ENCODE peak calls at places on chromosome 3, in five cellular contexts. X is cardiac muscle cell, N is pancreas, H is ovary, G is psoas muscle. J is an unnamed sample.

GRCh38 chr3:41907330-41908073 is 54.4 kb downstream of the ULK4 start:
- DNase-seq in X (peak), H (no peak), N (no peak), G (no peak), J (no peak)

GRCh38 chr3:169710619-169711018 is 47.1 kb upstream of the MECOM start:
- DNase-seq in H (no peak), X (no peak), G (no peak), N (no peak), J (no peak)

GRCh38 chr3:183924956-183925355 is 40.3 kb upstream of the PARL start:
- DNase-seq in N (no peak), X (peak), G (no peak), H (no peak), J (no peak)

GRCh38 chr3:69791919-69792399 is 52.7 kb downstream of the MITF start:
- DNase-seq in H (no peak), G (no peak), N (no peak), X (peak), J (no peak)

GRCh38 chr3:147493065-147493464 is 83.9 kb downstream of the ZIC1 start:
- DNase-seq in G (no peak), H (no peak), X (no peak), N (no peak), J (no peak)

GRCh38 chr3:67647390-67647878 is 7.0 kb downstream of the SUCLG2 start:
- DNase-seq in X (peak), G (peak), H (no peak), N (no peak), J (no peak)

GRCh38 chr3:4834403-4834866 is 144.8 kb upstream of the BHLHE40 start:
- DNase-seq in X (no peak), G (no peak), N (no peak), H (no peak), J (peak)

GRCh38 chr3:147406255-147407023 is at the start of gene ZIC4:
- DNase-seq in H (no peak), G (no peak), X (no peak), N (no peak), J (no peak)

GRCh38 chr3:186705882-186706780 is 11.0 kb upstream of the KNG1 start:
- DNase-seq in N (no peak), X (no peak), H (no peak), G (no peak), J (no peak)

GRCh38 chr3:32569540-32570425 is 875 bp downstream of the DYNC1LI1 start:
- DNase-seq in G (peak), H (peak), X (peak), N (peak), J (peak)

GRCh38 chr3:183576487-183577107 is 21.1 kb upstream of the KLHL6 start:
- DNase-seq in G (no peak), X (peak), H (no peak), N (no peak), J (no peak)

GRCh38 chr3:183584246-183584913 is 28.9 kb upstream of the KLHL6 start:
- DNase-seq in X (peak), G (peak), H (peak), N (no peak), J (no peak)

GRCh38 chr3:17195856-17196604 is 311.3 kb downstream of the PLCL2 start:
- DNase-seq in N (no peak), X (peak), G (no peak), H (no peak), J (no peak)
- H3K4me3 ChIP-seq in N (no peak), X (no peak), G (no peak), H (no peak), J (no peak)

GRCh38 chr3:46012246-46012645 is 15.0 kb downstream of the XCR1 start:
- DNase-seq in H (no peak), N (no peak), X (no peak), G (no peak), J (no peak)

GRCh38 chr3:46010519-46011113 is 15.0 kb upstream of the FYCO1 start:
- DNase-seq in N (no peak), H (no peak), G (no peak), X (no peak), J (peak)

GRCh38 chr3:46017720-46018119 is 9.6 kb downstream of the XCR1 start:
- DNase-seq in H (no peak), N (no peak), G (no peak), X (peak), J (no peak)

GRCh38 chr3:46008058-46008457 is 12.4 kb upstream of the FYCO1 start:
- DNase-seq in G (peak), X (no peak), N (no peak), H (no peak), J (no peak)

GRCh38 chr3:46013316-46014094 is 13.8 kb downstream of the XCR1 start:
- DNase-seq in N (no peak), G (no peak), H (no peak), X (no peak), J (no peak)
- H3K27ac ChIP-seq in N (no peak), G (no peak), H (no peak), X (no peak), J (no peak)

GRCh38 chr3:159881208-159881607 is 107.4 kb upstream of the IL12A start:
- DNase-seq in G (no peak), X (no peak), N (no peak), H (no peak), J (no peak)
- H3K4me3 ChIP-seq in G (peak), X (no peak), N (no peak), H (no peak), J (no peak)

DNA sequence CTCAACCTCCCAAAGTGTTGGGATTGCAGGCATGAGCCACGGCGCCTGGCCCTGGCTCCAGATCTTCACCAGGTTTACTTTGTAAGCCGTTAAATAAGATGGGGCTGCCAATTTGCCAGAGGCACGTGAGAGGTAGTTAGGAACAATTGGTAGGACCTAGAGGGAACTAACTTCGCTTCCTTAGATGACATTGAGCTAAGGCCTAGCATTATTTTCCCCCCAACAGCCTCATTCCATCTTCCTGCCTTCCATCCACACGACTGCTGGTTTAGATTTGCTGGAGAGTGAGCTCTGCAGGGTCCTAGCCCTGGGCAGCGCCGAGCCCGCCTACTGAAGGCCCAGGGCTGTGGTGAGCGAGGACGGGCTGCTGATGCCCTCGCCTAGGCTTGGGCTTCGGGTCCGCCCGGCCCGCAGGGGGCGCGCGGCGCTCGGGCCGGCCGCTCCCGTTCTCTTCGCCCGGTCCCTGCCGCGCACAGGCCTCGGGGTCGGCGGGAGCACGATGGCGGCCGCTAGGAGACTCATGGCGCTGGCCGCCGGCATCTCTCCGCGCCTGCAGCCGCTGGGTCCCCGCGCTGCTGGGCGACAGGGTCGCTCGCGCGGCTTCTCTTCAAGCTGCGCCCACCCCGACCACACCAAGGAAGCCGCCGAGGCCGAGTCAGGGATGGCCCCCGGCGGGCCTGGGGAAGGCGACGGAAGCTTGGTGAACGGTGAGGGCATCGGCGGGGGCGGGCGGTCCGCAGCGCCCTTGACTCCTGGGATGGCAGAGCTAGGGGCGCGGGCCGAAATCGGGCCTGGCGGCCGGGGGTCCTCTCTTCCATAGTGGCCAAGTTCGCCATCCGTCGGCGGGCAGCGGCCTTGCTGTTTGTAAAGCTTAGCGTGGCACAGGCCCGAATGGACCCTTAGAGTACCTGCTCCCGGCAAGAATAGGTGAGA is 21.9 kb downstream of the DHX30 start:
- DNase-seq in N (peak), G (peak), H (peak), X (peak), J (peak)
- H3K27ac ChIP-seq in N (peak), G (peak), H (peak), X (peak), J (peak)

GRCh38 chr3:66495633-66496032 is 5.2 kb downstream of the LRIG1 start:
- DNase-seq in H (no peak), G (no peak), X (no peak), N (no peak), J (no peak)

GRCh38 chr3:66497982-66498671 is 2.7 kb downstream of the LRIG1 start:
- DNase-seq in X (no peak), G (no peak), N (no peak), H (no peak), J (no peak)

GRCh38 chr3:66496731-66497130 is 4.1 kb downstream of the LRIG1 start:
- DNase-seq in G (no peak), X (no peak), H (no peak), N (no peak), J (no peak)

GRCh38 chr3:66498718-66499611 is 1.9 kb downstream of the LRIG1 start:
- DNase-seq in N (no peak), G (peak), X (no peak), H (peak), J (no peak)

DNA sequence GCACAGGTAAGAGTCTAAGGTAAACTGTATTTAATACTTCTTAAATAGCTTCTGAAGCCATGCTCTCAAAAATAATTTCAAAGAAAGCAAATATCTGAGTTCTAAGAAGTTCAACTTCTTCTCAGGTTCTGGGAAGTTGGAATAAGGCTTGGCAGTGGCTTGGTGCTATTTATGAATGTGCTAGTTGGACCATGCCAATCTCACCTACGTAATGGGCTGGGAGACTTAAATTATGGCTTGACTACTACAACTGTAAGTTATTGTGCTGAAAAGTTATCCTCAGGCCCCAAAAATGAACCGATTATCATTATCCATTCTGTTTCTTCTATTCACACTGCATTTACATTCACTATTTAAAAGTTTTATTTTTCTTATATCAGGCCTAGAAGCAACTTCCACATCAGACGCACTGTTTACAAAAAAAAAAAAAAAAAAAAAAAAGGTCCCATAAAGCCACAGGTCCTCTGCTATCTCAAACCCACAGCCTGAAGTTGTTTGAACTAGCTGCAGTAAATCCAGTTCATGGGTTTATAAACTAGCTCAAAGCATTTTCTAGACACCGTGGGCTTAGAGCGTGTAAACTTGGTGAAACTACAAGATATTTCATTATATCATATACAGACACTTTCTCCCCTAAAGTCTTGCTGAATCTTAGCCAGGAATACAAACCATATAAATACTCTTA is 3.4 kb downstream of the LRIG1 start:
- DNase-seq in H (no peak), X (no peak), N (no peak), G (no peak), J (no peak)
- H3K4me3 ChIP-seq in H (no peak), X (no peak), N (peak), G (peak), J (peak)

DNA sequence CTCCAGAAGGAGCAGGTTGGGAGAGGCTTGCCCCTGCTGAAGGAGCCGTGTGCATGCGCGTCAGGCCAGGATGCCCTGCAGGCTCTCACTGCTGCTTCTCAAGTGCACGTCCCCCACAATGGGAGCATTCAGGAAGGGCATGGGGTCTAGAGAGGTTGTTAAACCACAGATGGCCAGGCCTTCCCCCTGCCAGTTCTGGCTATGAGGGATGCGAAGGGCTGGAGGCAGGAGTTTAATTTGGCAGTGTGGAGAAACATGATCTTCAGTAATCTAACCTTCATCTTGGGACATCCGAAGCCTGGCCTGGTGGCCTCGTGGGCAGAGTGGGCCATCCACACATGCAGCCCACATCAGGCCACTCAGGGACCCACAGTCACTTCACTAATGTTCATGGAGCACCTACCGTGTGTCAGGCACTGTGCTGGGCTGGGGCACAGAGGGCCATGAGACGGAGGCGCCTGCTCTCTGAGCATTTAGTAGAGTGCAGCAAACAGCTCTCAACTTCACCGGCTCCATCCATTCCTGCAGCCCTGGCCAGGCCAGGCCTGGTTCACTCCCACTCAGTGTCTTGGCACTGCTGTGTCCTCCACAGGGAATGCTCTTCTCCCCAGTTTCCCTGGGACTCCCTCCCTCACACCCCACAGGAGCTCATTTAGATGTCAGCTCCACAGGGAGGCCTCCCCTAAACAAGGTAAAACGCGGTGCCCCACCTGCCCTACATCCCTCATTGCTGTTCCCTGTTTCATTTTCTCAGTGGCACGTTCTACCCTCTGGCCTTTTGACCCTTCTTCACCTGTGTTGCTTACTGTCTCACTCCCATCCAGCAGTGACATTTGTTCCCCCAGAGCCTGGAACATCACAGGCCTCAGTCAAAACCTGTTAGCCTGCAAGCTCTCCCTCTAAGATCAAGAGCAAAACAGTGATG is 4.0 kb downstream of the CFAP100 start:
- DNase-seq in H (no peak), G (no peak), N (peak), X (no peak), J (no peak)
- H3K27ac ChIP-seq in H (no peak), G (no peak), N (no peak), X (no peak), J (no peak)

DNA sequence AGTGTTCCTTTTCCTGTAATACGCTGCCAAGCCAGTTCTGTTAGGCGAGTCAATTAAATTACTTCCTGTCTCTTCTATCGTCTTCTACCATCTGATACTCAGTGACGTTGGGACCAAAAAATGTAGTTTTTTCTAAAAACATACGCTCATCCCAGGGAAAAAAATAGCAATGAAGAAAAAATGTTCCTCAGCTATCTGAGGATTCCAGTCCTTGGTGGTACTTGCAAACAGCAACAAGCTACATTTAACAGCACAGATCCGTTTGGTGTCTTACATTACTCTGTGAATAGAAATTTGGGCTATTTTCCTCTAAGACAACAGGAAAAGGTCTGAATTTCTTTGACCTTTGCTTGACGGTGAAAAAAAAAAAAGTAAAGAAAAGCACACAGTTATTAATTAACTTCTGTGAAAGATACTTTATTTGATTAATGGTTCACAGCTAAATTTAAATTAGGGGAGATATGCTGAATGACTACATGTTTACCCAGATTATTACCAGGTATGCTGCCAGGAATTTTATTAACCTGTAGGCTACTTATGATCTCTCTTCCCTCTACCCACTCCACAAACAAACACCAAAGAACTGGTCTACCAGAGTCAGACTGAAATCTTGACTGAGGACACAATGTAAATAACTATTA is 254.4 kb upstream of the ZPLD1 start:
- DNase-seq in N (no peak), G (no peak), H (no peak), X (peak), J (peak)
- H3K4me3 ChIP-seq in N (peak), G (peak), H (no peak), X (no peak), J (peak)

GRCh38 chr3:111848246-111848645 is 10.8 kb upstream of the PHLDB2 start:
- DNase-seq in N (no peak), G (no peak), X (no peak), H (no peak), J (no peak)

GRCh38 chr3:111850481-111850880 is 8.6 kb upstream of the PHLDB2 start:
- DNase-seq in N (no peak), G (no peak), H (no peak), X (peak), J (no peak)

GRCh38 chr3:111848778-111849177 is 10.3 kb upstream of the PHLDB2 start:
- DNase-seq in N (no peak), H (no peak), G (no peak), X (no peak), J (no peak)

GRCh38 chr3:111846717-111847116 is 12.3 kb upstream of the PHLDB2 start:
- DNase-seq in G (no peak), X (peak), N (no peak), H (no peak), J (no peak)

GRCh38 chr3:111845996-111846395 is 13.1 kb upstream of the PHLDB2 start:
- DNase-seq in H (no peak), G (no peak), N (no peak), X (peak), J (no peak)
- H3K27ac ChIP-seq in H (no peak), G (no peak), N (peak), X (no peak), J (no peak)

J was measured in CD4-positive, CD25-positive, alpha-beta regulatory T cell.